ENCODE peak calls at places on chromosomes 7 and 10, in ten cellular contexts. N is HCT116, Z is A673, T is GM23338, P is ovary, Y is PC-9, A is heart right ventricle, E is fibroblast of lung, M is A549, X is hepatocyte. V is an unnamed sample. For H3K4me1, the result is how much of the 10 kb centered on the place peaks cover.

GRCh38 chr7:28990200-28990960 is 32.2 kb upstream of the TRIL start:
- DNase-seq in N (no peak), Z (peak), T (peak), P (no peak), Y (no peak), A (peak), E (peak), M (no peak), X (no peak), V (no peak)

GRCh38 chr7:117041007-117041406 is 87.7 kb downstream of the ST7 start:
- DNase-seq in N (no peak), Z (no peak), T (no peak), P (no peak), Y (no peak), A (no peak), E (peak), M (no peak), X (no peak), V (no peak)

GRCh38 chr7:131893627-131894345 is 337.4 kb upstream of the PODXL start:
- DNase-seq in N (no peak), Z (no peak), T (no peak), P (no peak), Y (no peak), A (no peak), E (no peak), M (no peak), X (no peak), V (no peak)

GRCh38 chr10:113056030-113056429 is 106.0 kb downstream of the TCF7L2 start:
- DNase-seq in N (no peak), Z (no peak), T (no peak), P (no peak), Y (no peak), A (no peak), E (no peak), M (no peak), X (no peak), V (no peak)

GRCh38 chr10:70889291-70889690 is 926 bp upstream of the PCBD1 start:
- DNase-seq in N (no peak), Z (no peak), T (no peak), P (no peak), Y (no peak), A (no peak), E (peak), M (no peak), X (no peak), V (no peak)

GRCh38 chr10:62199584-62199983 is 69.1 kb downstream of the RTKN2 start:
- DNase-seq in N (no peak), Z (no peak), T (no peak), P (no peak), Y (no peak), A (no peak), E (no peak), M (no peak), X (peak), V (no peak)

GRCh38 chr7:137287651-137288258 is 55.8 kb downstream of the PTN start:
- DNase-seq in N (no peak), Z (peak), T (peak), P (no peak), Y (no peak), A (no peak), E (peak), M (no peak), X (no peak), V (no peak)

GRCh38 chr7:64182036-64182790 is 24.8 kb upstream of the ZNF735 start:
- DNase-seq in N (no peak), Z (no peak), T (no peak), P (no peak), Y (no peak), A (no peak), E (no peak), M (no peak), X (no peak), V (no peak)

GRCh38 chr7:99079104-99079503 is 64.8 kb downstream of the SMURF1 start:
- DNase-seq in N (no peak), Z (no peak), T (no peak), P (no peak), Y (no peak), A (no peak), E (no peak), M (no peak), X (peak), V (no peak)

GRCh38 chr10:85124592-85124991 is 796.2 kb downstream of the CCSER2 start:
- DNase-seq in N (no peak), Z (no peak), T (no peak), P (no peak), Y (no peak), A (peak), E (no peak), M (no peak), X (peak), V (no peak)

GRCh38 chr7:41975854-41976253 is 261.2 kb downstream of the GLI3 start:
- DNase-seq in N (no peak), Z (no peak), T (no peak), P (no peak), Y (no peak), A (no peak), E (peak), M (no peak), X (no peak), V (no peak)

GRCh38 chr10:107051769-107052168 is 112.7 kb downstream of the SORCS1 start:
- DNase-seq in N (no peak), Z (no peak), T (no peak), P (no peak), Y (no peak), A (no peak), E (no peak), M (no peak), X (no peak), V (no peak)

GRCh38 chr7:38284553-38284952 is 11.1 kb upstream of the TARP start:
- DNase-seq in N (no peak), Z (no peak), T (no peak), P (no peak), Y (no peak), A (no peak), E (no peak), M (no peak), X (no peak), V (no peak)

GRCh38 chr10:50850576-50851340 is 34.7 kb downstream of the A1CF start:
- DNase-seq in N (no peak), Z (peak), T (no peak), P (no peak), Y (no peak), A (no peak), E (peak), M (no peak), X (no peak), V (no peak)

GRCh38 chr7:875051-875450 is 1.3 kb upstream of the GET4 start:
- DNase-seq in N (no peak), Z (no peak), T (no peak), P (no peak), Y (no peak), A (no peak), E (no peak), M (no peak), X (no peak), V (no peak)

GRCh38 chr7:1056006-1056784 is 11.8 kb downstream of the GPR146 start:
- DNase-seq in N (no peak), Z (no peak), T (no peak), P (no peak), Y (peak), A (peak), E (no peak), M (no peak), X (no peak), V (no peak)

GRCh38 chr7:68679456-68680234 is 918.6 kb upstream of the AUTS2 start:
- DNase-seq in N (no peak), Z (peak), T (no peak), P (no peak), Y (no peak), A (peak), E (no peak), M (no peak), X (no peak), V (no peak)

GRCh38 chr10:89563861-89564478 is 28.6 kb upstream of the SLC16A12 start:
- DNase-seq in N (peak), Z (peak), T (peak), P (no peak), Y (no peak), A (peak), E (peak), M (peak), X (peak), V (no peak)

GRCh38 chr10:5434017-5434753 is 21.8 kb downstream of the NET1 start:
- DNase-seq in N (peak), Z (peak), T (peak), P (no peak), Y (peak), A (no peak), E (peak), M (peak), X (peak), V (no peak)

GRCh38 chr10:107487284-107487683 is 322.8 kb upstream of the SORCS1 start:
- DNase-seq in N (no peak), Z (no peak), T (no peak), P (no peak), Y (no peak), A (no peak), E (peak), M (no peak), X (no peak), V (no peak)

GRCh38 chr7:112254709-112255387 is 48.4 kb downstream of the ZNF277 start:
- DNase-seq in N (no peak), Z (no peak), T (no peak), P (no peak), Y (no peak), A (no peak), E (no peak), M (no peak), X (no peak), V (no peak)

GRCh38 chr10:69377191-69377590 is 39.5 kb downstream of the TACR2 start:
- DNase-seq in N (no peak), Z (no peak), T (no peak), P (no peak), Y (no peak), A (no peak), E (no peak), M (no peak), X (no peak), V (no peak)

GRCh38 chr10:29229258-29229705 is 59.6 kb upstream of the LYZL1 start:
- DNase-seq in N (no peak), Z (no peak), T (no peak), P (no peak), Y (no peak), A (no peak), E (no peak), M (no peak), X (no peak), V (no peak)

GRCh38 chr10:69634759-69635425 is 4.8 kb downstream of the FAM241B start:
- DNase-seq in N (no peak), Z (no peak), T (no peak), P (no peak), Y (no peak), A (no peak), E (no peak), M (no peak), X (no peak), V (no peak)

GRCh38 chr10:10811562-10811961 is 206.1 kb upstream of the CELF2 start:
- DNase-seq in N (no peak), Z (no peak), T (no peak), P (no peak), Y (no peak), A (no peak), E (peak), M (no peak), X (no peak), V (no peak)

GRCh38 chr7:44630791-44631457 is 24.5 kb downstream of the OGDH start:
- DNase-seq in N (no peak), Z (no peak), T (no peak), P (no peak), Y (no peak), A (no peak), E (no peak), M (no peak), X (no peak), V (no peak)

GRCh38 chr10:49161411-49161997 is 26.7 kb downstream of the TMEM273 start:
- DNase-seq in N (no peak), Z (peak), T (peak), P (no peak), Y (no peak), A (no peak), E (peak), M (no peak), X (peak), V (no peak)

GRCh38 chr7:35334511-35334910 is 80.6 kb upstream of the TBX20 start:
- DNase-seq in N (no peak), Z (no peak), T (no peak), P (no peak), Y (no peak), A (no peak), E (no peak), M (no peak), X (no peak), V (no peak)

GRCh38 chr7:148650232-148650858 is 48.4 kb upstream of the CUL1 start:
- DNase-seq in N (no peak), Z (peak), T (no peak), P (no peak), Y (no peak), A (no peak), E (peak), M (no peak), X (no peak), V (no peak)

GRCh38 chr7:155591055-155591750 is 44.8 kb upstream of the CNPY1 start:
- DNase-seq in N (no peak), Z (no peak), T (no peak), P (no peak), Y (no peak), A (no peak), E (no peak), M (no peak), X (peak), V (no peak)

GRCh38 chr10:125505648-125506047 is 177.3 kb downstream of the TEX36 start:
- DNase-seq in N (no peak), Z (no peak), T (no peak), P (no peak), Y (no peak), A (no peak), E (no peak), M (no peak), X (no peak), V (no peak)
- TF ChIP-seq CTCF in N (no peak), Z (no peak), T (no peak), P (no peak), Y (no peak), A (no peak), E (no peak), M (no peak), X (no peak), V (no peak)

GRCh38 chr10:110859947-110860376 is 11.8 kb upstream of the PDCD4 start:
- DNase-seq in N (no peak), Z (peak), T (no peak), P (no peak), Y (no peak), A (no peak), E (peak), M (no peak), X (peak), V (peak)
- H3K4me1 ChIP-seq in N (under half), Z (under half), T (under half), P (under half), Y (under half), A (under half), E (under half), M (under half), X (half or more), V (under half)

GRCh38 chr10:74035324-74035723 is 37.4 kb downstream of the VCL start:
- DNase-seq in N (no peak), Z (peak), T (no peak), P (no peak), Y (no peak), A (no peak), E (peak), M (no peak), X (no peak), V (no peak)
- TF ChIP-seq CTCF in N (peak), Z (peak), T (peak), P (no peak), Y (peak), A (peak), E (peak), M (peak), X (peak), V (no peak)

GRCh38 chr7:151809156-151809863 is 67.6 kb downstream of the PRKAG2 start:
- DNase-seq in N (no peak), Z (peak), T (no peak), P (no peak), Y (no peak), A (no peak), E (no peak), M (no peak), X (no peak), V (no peak)

GRCh38 chr7:151809864-151810170 is 67.1 kb downstream of the PRKAG2 start:
- DNase-seq in N (no peak), Z (no peak), T (no peak), P (no peak), Y (no peak), A (no peak), E (no peak), M (no peak), X (no peak), V (no peak)

GRCh38 chr7:151807876-151808275 is 69.0 kb downstream of the PRKAG2 start:
- DNase-seq in N (no peak), Z (no peak), T (no peak), P (no peak), Y (no peak), A (no peak), E (no peak), M (no peak), X (no peak), V (no peak)

GRCh38 chr7:151806938-151807775 is 69.8 kb downstream of the PRKAG2 start:
- DNase-seq in N (no peak), Z (no peak), T (no peak), P (no peak), Y (no peak), A (no peak), E (no peak), M (no peak), X (no peak), V (no peak)

GRCh38 chr7:151808296-151809155 is 68.4 kb downstream of the PRKAG2 start:
- DNase-seq in N (peak), Z (peak), T (no peak), P (no peak), Y (peak), A (no peak), E (peak), M (peak), X (peak), V (no peak)
- H3K4me1 ChIP-seq in N (under half), Z (under half), T (under half), P (under half), Y (under half), A (under half), E (under half), M (under half), X (under half), V (under half)

DNA sequence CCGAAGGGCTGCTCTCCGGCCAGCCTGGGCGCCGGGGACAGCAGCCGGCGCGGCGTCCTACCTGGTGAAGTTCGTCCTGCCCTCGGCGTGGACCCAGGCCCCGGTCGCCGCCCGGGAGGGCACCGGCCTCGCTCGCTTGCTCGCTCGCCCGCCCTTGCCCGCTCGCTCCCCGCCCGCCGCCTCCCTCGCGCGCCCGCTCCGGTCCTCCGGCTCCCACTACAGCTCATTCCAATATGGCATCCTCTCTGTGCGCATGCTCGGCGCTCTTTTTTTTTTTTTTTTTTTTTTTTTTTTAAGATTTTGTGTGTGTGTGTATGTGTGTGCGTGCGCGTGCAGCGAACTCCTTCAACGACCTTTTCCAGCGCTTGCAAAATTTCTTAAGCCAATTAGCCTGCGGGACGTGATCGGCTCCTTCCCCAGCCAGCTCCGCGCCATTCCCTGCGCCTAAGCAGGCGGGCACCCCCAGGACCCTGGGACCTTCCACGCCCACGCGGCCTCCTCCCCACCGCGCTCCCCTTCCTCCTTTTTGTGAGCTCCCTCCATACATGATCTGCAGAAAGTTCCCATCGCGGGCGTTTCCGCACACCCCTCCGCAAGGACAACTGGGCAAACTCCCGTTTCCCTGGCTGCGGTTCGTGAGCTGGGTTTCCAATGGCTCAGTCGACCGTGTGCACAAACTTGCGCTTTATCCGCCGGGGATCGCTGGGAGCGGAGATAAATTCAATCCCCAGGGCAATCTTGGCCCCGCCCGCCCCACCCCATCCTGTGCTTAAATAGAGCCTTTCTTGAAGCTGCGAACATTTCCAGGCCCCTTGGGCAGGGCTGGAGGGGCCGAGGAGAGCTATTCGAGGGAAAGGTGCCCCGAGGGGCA is at the start of gene SFMBT2:
- DNase-seq in N (no peak), Z (peak), T (peak), P (peak), Y (peak), A (peak), E (peak), M (peak), X (peak), V (peak)
- TF ChIP-seq CTCF in N (no peak), Z (no peak), T (no peak), P (peak), Y (no peak), A (peak), E (no peak), M (no peak), X (no peak), V (no peak)

GRCh38 chr10:60978287-60979115 is 34.5 kb upstream of the RHOBTB1 start:
- DNase-seq in N (peak), Z (peak), T (no peak), P (no peak), Y (peak), A (no peak), E (no peak), M (no peak), X (peak), V (no peak)

GRCh38 chr10:60979667-60980104 is 35.7 kb upstream of the RHOBTB1 start:
- DNase-seq in N (no peak), Z (no peak), T (no peak), P (no peak), Y (no peak), A (no peak), E (no peak), M (no peak), X (no peak), V (no peak)

GRCh38 chr10:60976687-60977086 is 32.7 kb upstream of the RHOBTB1 start:
- DNase-seq in N (no peak), Z (no peak), T (no peak), P (no peak), Y (no peak), A (no peak), E (no peak), M (no peak), X (no peak), V (no peak)

GRCh38 chr10:60975716-60976115 is 31.7 kb upstream of the RHOBTB1 start:
- DNase-seq in N (no peak), Z (no peak), T (no peak), P (no peak), Y (no peak), A (no peak), E (peak), M (no peak), X (peak), V (no peak)

GRCh38 chr10:60977161-60978128 is 33.5 kb upstream of the RHOBTB1 start:
- DNase-seq in N (no peak), Z (no peak), T (no peak), P (no peak), Y (no peak), A (no peak), E (no peak), M (no peak), X (no peak), V (no peak)
- H3K4me1 ChIP-seq in N (under half), Z (under half), T (under half), P (under half), Y (under half), A (under half), E (under half), M (half or more), X (under half), V (under half)

DNA sequence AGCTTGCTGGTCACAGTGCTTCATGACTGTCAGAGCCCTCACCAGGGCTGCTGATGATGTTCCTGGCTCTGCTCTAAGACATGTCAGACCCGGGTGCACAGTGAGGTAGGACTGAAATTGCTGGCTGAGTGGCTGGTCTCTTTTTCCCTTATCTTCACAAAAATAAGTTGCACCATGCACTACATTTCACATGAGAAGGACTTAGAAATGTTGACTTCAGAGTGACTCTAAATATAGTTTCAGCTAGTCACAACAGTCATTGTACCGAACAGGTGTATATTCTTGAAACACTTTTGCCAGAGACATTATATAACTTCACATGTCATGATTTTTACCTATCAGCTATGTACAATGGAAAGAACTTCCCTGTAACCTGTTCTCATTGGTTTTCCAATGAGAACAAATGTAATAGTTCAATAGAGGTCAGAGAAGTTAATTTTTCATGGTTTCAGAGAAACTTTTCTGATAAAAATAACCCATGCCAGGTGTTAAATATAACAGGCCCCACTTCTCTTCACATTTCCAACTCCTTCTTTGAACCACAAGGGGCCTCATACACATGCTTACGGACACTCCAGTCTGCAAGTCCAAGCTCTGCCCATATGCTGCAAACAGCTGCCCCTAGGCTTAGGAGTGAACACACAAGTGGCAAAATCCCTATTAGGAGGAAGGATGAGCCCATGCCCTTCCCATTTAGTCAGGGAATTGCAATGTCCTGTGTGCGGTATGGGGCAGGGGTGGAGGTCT is 115.6 kb downstream of the CDK6 start:
- DNase-seq in N (no peak), Z (no peak), T (no peak), P (no peak), Y (no peak), A (no peak), E (no peak), M (no peak), X (no peak), V (no peak)
- TF ChIP-seq CTCF in N (no peak), Z (no peak), T (peak), P (no peak), Y (no peak), A (no peak), E (no peak), M (no peak), X (no peak), V (no peak)